ENCODE peak calls at places on chromosomes 11 and 22, in ten cellular contexts. O, V, F, G, R, S, A, N, Y and Z are unnamed samples.

GRCh38 chr11:45331839-45332485 is 45.8 kb upstream of the SYT13 start:
- ATAC-seq in O (no peak), V (no peak), F (no peak), G (no peak), R (peak; percentile 11), S (no peak), A (no peak), N (peak; percentile 32), Y (no peak), Z (no peak)

GRCh38 chr11:64710418-64711137 is 12.4 kb downstream of the NRXN2 start:
- ATAC-seq in O (no peak), V (no peak), F (no peak), G (no peak), R (no peak), S (no peak), A (no peak), N (no peak), Y (no peak), Z (no peak)

GRCh38 chr11:118763038-118763437 is 27.9 kb downstream of the DDX6 start:
- ATAC-seq in O (no peak), V (no peak), F (no peak), G (no peak), R (no peak), S (no peak), A (no peak), N (no peak), Y (no peak), Z (no peak)

GRCh38 chr11:16982256-16982671 is 31.9 kb downstream of the PLEKHA7 start:
- ATAC-seq in O (peak; percentile 18), V (no peak), F (peak; percentile 17), G (no peak), R (no peak), S (peak; percentile 54), A (peak; percentile 54), N (peak; percentile 41), Y (no peak), Z (no peak)

GRCh38 chr11:57562596-57562995 is 4.9 kb downstream of the UBE2L6 start:
- ATAC-seq in O (no peak), V (no peak), F (no peak), G (no peak), R (no peak), S (no peak), A (no peak), N (no peak), Y (no peak), Z (no peak)

GRCh38 chr11:65459552-65459951 is 37.0 kb downstream of the NEAT1 start:
- ATAC-seq in O (no peak), V (no peak), F (no peak), G (no peak), R (no peak), S (no peak), A (no peak), N (no peak), Y (no peak), Z (no peak)

GRCh38 chr11:111347002-111347722 is 31.9 kb downstream of the POU2AF1 start:
- ATAC-seq in O (peak; percentile 74), V (no peak), F (peak; percentile 82), G (no peak), R (no peak), S (no peak), A (peak; percentile 81), N (no peak), Y (no peak), Z (no peak)

GRCh38 chr22:20149257-20150250 is 1.3 kb downstream of the CCDC188 start:
- ATAC-seq in O (no peak), V (no peak), F (no peak), G (no peak), R (no peak), S (no peak), A (no peak), N (no peak), Y (no peak), Z (no peak)

GRCh38 chr11:83815736-83816135 is 529.6 kb upstream of the CCDC90B start:
- ATAC-seq in O (no peak), V (no peak), F (no peak), G (no peak), R (no peak), S (no peak), A (no peak), N (no peak), Y (no peak), Z (no peak)

GRCh38 chr11:107769189-107769588 is 57.3 kb upstream of the SLN start:
- ATAC-seq in O (peak; percentile 73), V (peak; percentile 28), F (no peak), G (no peak), R (peak; percentile 58), S (no peak), A (peak; percentile 30), N (no peak), Y (peak; percentile 40), Z (no peak)

GRCh38 chr22:35446365-35446764 is 46.4 kb downstream of the MCM5 start:
- ATAC-seq in O (no peak), V (no peak), F (no peak), G (no peak), R (peak; percentile 62), S (no peak), A (no peak), N (peak; percentile 30), Y (no peak), Z (no peak)

GRCh38 chr11:33920838-33921613 is 29.1 kb upstream of the LMO2 start:
- ATAC-seq in O (no peak), V (peak; percentile 86), F (no peak), G (no peak), R (no peak), S (no peak), A (no peak), N (no peak), Y (peak; percentile 94), Z (peak; percentile 99)

GRCh38 chr11:106218096-106218495 is 140.6 kb downstream of the AASDHPPT start:
- ATAC-seq in O (no peak), V (no peak), F (no peak), G (no peak), R (no peak), S (no peak), A (peak; percentile 48), N (no peak), Y (no peak), Z (no peak)

GRCh38 chr11:112118176-112118575 is 31.5 kb downstream of the SDHD start:
- ATAC-seq in O (no peak), V (peak; percentile 58), F (no peak), G (peak; percentile 61), R (no peak), S (no peak), A (no peak), N (no peak), Y (peak; percentile 82), Z (no peak)

GRCh38 chr22:43297246-43298061 is 45.7 kb downstream of the SCUBE1 start:
- ATAC-seq in O (peak; percentile 22), V (no peak), F (peak; percentile 18), G (no peak), R (no peak), S (no peak), A (peak; percentile 58), N (no peak), Y (no peak), Z (no peak)

GRCh38 chr11:112417339-112417738 is 156.7 kb upstream of the PLET1 start:
- ATAC-seq in O (no peak), V (no peak), F (no peak), G (no peak), R (no peak), S (no peak), A (no peak), N (no peak), Y (no peak), Z (no peak)

GRCh38 chr11:124867700-124868099 is 2.5 kb downstream of the ROBO3 start:
- ATAC-seq in O (peak; percentile 46), V (no peak), F (no peak), G (peak; percentile 42), R (peak; percentile 68), S (peak; percentile 35), A (peak; percentile 54), N (peak; percentile 49), Y (peak; percentile 35), Z (no peak)

GRCh38 chr11:128195057-128195751 is 392.2 kb downstream of the ETS1 start:
- ATAC-seq in O (peak; percentile 61), V (peak; percentile 60), F (peak; percentile 84), G (peak; percentile 80), R (no peak), S (no peak), A (peak; percentile 81), N (peak; percentile 64), Y (peak; percentile 64), Z (peak; percentile 67)

GRCh38 chr11:132134322-132134721 is 763.9 kb downstream of the NTM start:
- ATAC-seq in O (no peak), V (no peak), F (no peak), G (no peak), R (no peak), S (no peak), A (no peak), N (no peak), Y (no peak), Z (no peak)

GRCh38 chr22:33142282-33142681 is 84.1 kb upstream of the SYN3 start:
- ATAC-seq in O (no peak), V (no peak), F (no peak), G (no peak), R (no peak), S (no peak), A (no peak), N (no peak), Y (no peak), Z (no peak)